ENCODE peak calls at places on chromosomes 13 and 19, in six cellular contexts. One of them, this sample, is unnamed.

GRCh38 chr13:25095862-25096453 is at the start of gene PABPC3:
- DNase-seq in transverse colon: no peak
- DNase-seq in tibial nerve: no peak
- DNase-seq in esophagus squamous epithelium: no peak
- DNase-seq in uterus: no peak
- DNase-seq in A549: no peak
- DNase-seq in this sample: no peak

GRCh38 chr19:35279985-35280821 is 2.1 kb upstream of the HAMP start:
- DNase-seq in transverse colon: no peak
- DNase-seq in tibial nerve: no peak
- DNase-seq in esophagus squamous epithelium: no peak
- DNase-seq in uterus: no peak
- DNase-seq in A549: no peak
- DNase-seq in this sample: peak

GRCh38 chr19:31181535-31181934 is 167.7 kb downstream of the TSHZ3 start:
- DNase-seq in transverse colon: no peak
- DNase-seq in tibial nerve: no peak
- DNase-seq in esophagus squamous epithelium: no peak
- DNase-seq in uterus: no peak
- DNase-seq in A549: no peak
- DNase-seq in this sample: no peak

GRCh38 chr13:52938065-52938464 is 89.6 kb upstream of the PCDH8 start:
- DNase-seq in transverse colon: no peak
- DNase-seq in tibial nerve: no peak
- DNase-seq in esophagus squamous epithelium: no peak
- DNase-seq in uterus: no peak
- DNase-seq in A549: no peak
- DNase-seq in this sample: no peak

GRCh38 chr19:10654610-10655456 is 687 bp downstream of the ILF3 start:
- DNase-seq in transverse colon: peak
- DNase-seq in tibial nerve: no peak
- DNase-seq in esophagus squamous epithelium: no peak
- DNase-seq in uterus: peak
- DNase-seq in A549: peak
- DNase-seq in this sample: peak

GRCh38 chr13:40968416-40969000 is 50.6 kb downstream of the ELF1 start:
- DNase-seq in transverse colon: no peak
- DNase-seq in tibial nerve: no peak
- DNase-seq in esophagus squamous epithelium: no peak
- DNase-seq in uterus: no peak
- DNase-seq in A549: no peak
- DNase-seq in this sample: no peak

GRCh38 chr19:8567522-8568172 is 9.6 kb downstream of the MYO1F start:
- DNase-seq in transverse colon: peak
- DNase-seq in tibial nerve: no peak
- DNase-seq in esophagus squamous epithelium: no peak
- DNase-seq in uterus: no peak
- DNase-seq in A549: no peak
- DNase-seq in this sample: no peak

GRCh38 chr13:32837307-32837972 is 178.8 kb upstream of the KL start:
- DNase-seq in transverse colon: no peak
- DNase-seq in tibial nerve: no peak
- DNase-seq in esophagus squamous epithelium: no peak
- DNase-seq in uterus: no peak
- DNase-seq in A549: no peak
- DNase-seq in this sample: no peak

GRCh38 chr19:41616785-41617621 is 9.9 kb downstream of the CEACAM4 start:
- DNase-seq in transverse colon: no peak
- DNase-seq in tibial nerve: no peak
- DNase-seq in esophagus squamous epithelium: no peak
- DNase-seq in uterus: no peak
- DNase-seq in A549: peak
- DNase-seq in this sample: no peak

GRCh38 chr19:14112809-14113385 is 4.7 kb downstream of the PRKACA start:
- DNase-seq in transverse colon: no peak
- DNase-seq in tibial nerve: peak
- DNase-seq in esophagus squamous epithelium: no peak
- DNase-seq in uterus: no peak
- DNase-seq in A549: no peak
- DNase-seq in this sample: peak

GRCh38 chr19:49427855-49428546 is 2.8 kb downstream of the GFY start:
- DNase-seq in transverse colon: no peak
- DNase-seq in tibial nerve: no peak
- DNase-seq in esophagus squamous epithelium: no peak
- DNase-seq in uterus: no peak
- DNase-seq in A549: no peak
- DNase-seq in this sample: no peak

GRCh38 chr19:58154679-58155648 is 4.4 kb upstream of the ZNF329 start:
- DNase-seq in transverse colon: peak
- DNase-seq in tibial nerve: peak
- DNase-seq in esophagus squamous epithelium: peak
- DNase-seq in uterus: peak
- DNase-seq in A549: peak
- DNase-seq in this sample: peak

GRCh38 chr13:104782741-104783140 is 1716.5 kb upstream of the SLC10A2 start:
- DNase-seq in transverse colon: no peak
- DNase-seq in tibial nerve: no peak
- DNase-seq in esophagus squamous epithelium: no peak
- DNase-seq in uterus: no peak
- DNase-seq in A549: no peak
- DNase-seq in this sample: no peak

GRCh38 chr13:111661776-111662175 is 341.3 kb downstream of the TEX29 start:
- DNase-seq in transverse colon: no peak
- DNase-seq in tibial nerve: no peak
- DNase-seq in esophagus squamous epithelium: no peak
- DNase-seq in uterus: no peak
- DNase-seq in A549: no peak
- DNase-seq in this sample: no peak

GRCh38 chr19:17778621-17779280 is 16.2 kb upstream of the B3GNT3 start:
- DNase-seq in transverse colon: no peak
- DNase-seq in tibial nerve: no peak
- DNase-seq in esophagus squamous epithelium: no peak
- DNase-seq in uterus: no peak
- DNase-seq in A549: no peak
- DNase-seq in this sample: no peak

GRCh38 chr19:48445606-48446481 is at the start of gene GRWD1:
- DNase-seq in transverse colon: peak
- DNase-seq in tibial nerve: peak
- DNase-seq in esophagus squamous epithelium: peak
- DNase-seq in uterus: peak
- DNase-seq in A549: peak
- DNase-seq in this sample: peak

DNA sequence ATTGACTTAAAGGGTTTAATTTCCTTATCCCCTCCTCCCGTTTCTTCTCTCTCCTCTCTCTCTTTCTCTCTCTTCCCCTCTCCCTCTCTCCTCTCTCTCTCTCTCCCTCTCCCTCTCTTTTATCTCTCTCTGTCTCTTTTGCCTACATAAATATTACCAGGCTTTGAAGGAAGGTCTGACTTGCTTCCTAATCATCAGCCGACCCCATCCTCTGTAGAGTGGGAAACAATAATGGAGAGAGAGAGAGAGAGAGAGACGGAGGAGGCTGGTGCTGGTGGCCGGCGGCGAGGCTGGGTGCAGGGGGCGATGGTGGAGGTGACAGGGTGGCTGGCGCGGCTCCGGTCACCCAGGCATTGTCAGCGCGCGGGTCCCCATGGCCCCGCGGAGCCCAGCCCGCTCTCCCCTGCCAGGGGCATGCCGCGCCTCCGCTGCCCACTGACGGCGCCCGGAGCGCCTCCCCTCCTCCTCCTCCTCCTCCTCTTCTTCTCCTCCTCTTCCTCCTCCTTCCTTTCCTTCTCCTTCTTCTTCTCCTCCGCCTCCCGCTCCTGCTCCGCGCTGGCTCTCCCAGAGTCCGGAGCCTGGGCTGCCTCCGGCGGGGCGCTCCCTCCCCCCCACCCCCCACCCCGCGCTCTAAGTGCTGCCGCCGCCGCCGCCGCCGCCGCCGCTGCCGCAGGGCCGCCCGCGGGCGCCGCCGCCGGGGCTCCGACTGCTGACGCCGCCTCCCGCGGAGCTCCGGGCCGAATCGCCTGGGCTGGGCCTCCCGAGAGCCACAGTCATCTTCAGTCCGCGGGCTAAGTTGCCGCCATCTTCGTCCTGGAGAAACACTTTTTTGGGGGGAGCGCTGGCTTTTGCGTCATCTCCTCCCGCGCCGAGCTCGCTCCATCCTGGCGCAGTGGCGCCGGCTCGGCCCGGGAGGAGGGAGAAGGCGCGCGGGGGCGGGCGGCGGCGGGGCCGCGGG is 348.4 kb downstream of the LIG4 start:
- DNase-seq in transverse colon: no peak
- DNase-seq in tibial nerve: no peak
- DNase-seq in esophagus squamous epithelium: no peak
- DNase-seq in uterus: no peak
- DNase-seq in A549: no peak
- DNase-seq in this sample: no peak
- TF ChIP-seq POLR2A in transverse colon: no peak
- TF ChIP-seq POLR2A in tibial nerve: no peak
- TF ChIP-seq POLR2A in esophagus squamous epithelium: no peak
- TF ChIP-seq POLR2A in uterus: no peak
- TF ChIP-seq POLR2A in A549: no peak
- TF ChIP-seq POLR2A in this sample: no peak

DNA sequence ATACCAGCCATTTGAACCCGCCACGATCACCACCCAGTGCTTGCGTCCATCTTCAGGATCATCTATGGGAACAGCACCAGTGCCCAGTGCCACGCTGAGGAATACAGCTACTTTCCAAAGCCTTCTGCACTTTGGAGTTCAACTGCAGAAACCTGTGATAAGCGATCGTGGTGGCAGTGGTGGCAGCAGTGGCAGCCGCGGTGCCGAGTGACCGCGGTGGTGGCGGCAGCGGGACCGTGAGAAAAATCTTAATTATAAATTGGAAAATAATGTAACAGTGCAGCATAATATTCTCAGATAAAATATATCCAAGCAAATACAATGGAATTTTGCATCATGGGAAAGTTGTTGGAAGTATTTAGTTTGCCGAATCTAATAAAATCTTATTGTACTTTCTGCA is 2270.9 kb downstream of the PCDH9 start:
- DNase-seq in transverse colon: no peak
- DNase-seq in tibial nerve: no peak
- DNase-seq in esophagus squamous epithelium: no peak
- DNase-seq in uterus: no peak
- DNase-seq in A549: no peak
- DNase-seq in this sample: no peak
- H3K4me3 ChIP-seq in transverse colon: no peak
- H3K4me3 ChIP-seq in tibial nerve: no peak
- H3K4me3 ChIP-seq in esophagus squamous epithelium: no peak
- H3K4me3 ChIP-seq in uterus: no peak
- H3K4me3 ChIP-seq in A549: no peak
- H3K4me3 ChIP-seq in this sample: no peak

DNA sequence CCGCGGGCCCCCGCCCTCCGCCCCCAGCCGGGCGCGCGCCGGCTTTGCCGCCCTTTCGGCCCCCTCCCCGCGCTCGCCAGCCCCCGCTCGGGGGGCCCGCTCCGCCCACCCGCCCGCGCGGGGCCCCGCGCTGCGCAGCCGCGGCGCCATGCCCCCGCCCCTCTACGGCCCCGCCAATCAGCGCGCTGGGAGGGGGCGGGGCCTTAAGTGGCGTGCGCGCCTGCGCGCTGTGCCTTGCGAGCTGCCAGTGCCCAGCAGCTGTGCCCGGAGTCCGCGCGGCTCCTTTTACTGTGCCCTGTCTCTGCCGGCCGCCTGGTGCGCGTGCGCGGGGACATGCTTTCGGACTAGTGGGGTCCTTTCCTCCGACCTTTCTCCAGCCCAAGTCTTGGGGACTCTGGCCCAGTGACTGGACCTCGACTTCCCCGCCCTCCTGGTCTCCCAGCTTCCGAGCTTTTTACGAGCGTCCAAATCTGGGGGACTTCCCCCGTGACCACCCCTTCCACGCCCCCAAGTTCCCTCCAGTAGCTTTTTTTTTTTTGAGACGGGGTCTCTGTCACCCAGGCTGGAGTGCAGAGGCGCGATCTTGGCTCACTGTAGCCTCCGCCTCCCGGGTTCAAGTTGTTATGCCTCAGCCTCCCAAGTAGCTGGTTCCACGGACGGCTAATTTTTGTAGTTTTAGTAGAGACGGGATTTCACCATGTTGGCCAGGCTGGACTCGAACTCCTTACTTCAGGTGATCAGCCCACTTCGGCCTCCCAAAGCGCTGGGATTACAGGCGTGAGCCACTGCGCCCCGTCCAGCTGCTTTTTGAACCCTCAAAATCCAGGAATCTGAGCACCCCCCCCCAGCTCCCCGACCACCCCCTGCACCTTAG is at the start of gene MBD3:
- DNase-seq in transverse colon: peak
- DNase-seq in tibial nerve: peak
- DNase-seq in esophagus squamous epithelium: peak
- DNase-seq in uterus: peak
- DNase-seq in A549: peak
- DNase-seq in this sample: peak
- TF ChIP-seq POLR2A in transverse colon: peak
- TF ChIP-seq POLR2A in tibial nerve: peak
- TF ChIP-seq POLR2A in esophagus squamous epithelium: peak
- TF ChIP-seq POLR2A in uterus: peak
- TF ChIP-seq POLR2A in A549: peak
- TF ChIP-seq POLR2A in this sample: no peak

GRCh38 chr13:30908416-30908980 is 2.4 kb downstream of the MEDAG start:
- DNase-seq in transverse colon: no peak
- DNase-seq in tibial nerve: no peak
- DNase-seq in esophagus squamous epithelium: no peak
- DNase-seq in uterus: peak
- DNase-seq in A549: no peak
- DNase-seq in this sample: peak

GRCh38 chr13:30906411-30906990 is 430 bp downstream of the MEDAG start:
- DNase-seq in transverse colon: no peak
- DNase-seq in tibial nerve: no peak
- DNase-seq in esophagus squamous epithelium: no peak
- DNase-seq in uterus: no peak
- DNase-seq in A549: no peak
- DNase-seq in this sample: peak

GRCh38 chr13:30904043-30904442 is 2.0 kb upstream of the MEDAG start:
- DNase-seq in transverse colon: no peak
- DNase-seq in tibial nerve: no peak
- DNase-seq in esophagus squamous epithelium: no peak
- DNase-seq in uterus: no peak
- DNase-seq in A549: no peak
- DNase-seq in this sample: no peak

GRCh38 chr13:30905932-30906383 is at the start of gene MEDAG:
- DNase-seq in transverse colon: peak
- DNase-seq in tibial nerve: peak
- DNase-seq in esophagus squamous epithelium: peak
- DNase-seq in uterus: peak
- DNase-seq in A549: no peak
- DNase-seq in this sample: peak

DNA sequence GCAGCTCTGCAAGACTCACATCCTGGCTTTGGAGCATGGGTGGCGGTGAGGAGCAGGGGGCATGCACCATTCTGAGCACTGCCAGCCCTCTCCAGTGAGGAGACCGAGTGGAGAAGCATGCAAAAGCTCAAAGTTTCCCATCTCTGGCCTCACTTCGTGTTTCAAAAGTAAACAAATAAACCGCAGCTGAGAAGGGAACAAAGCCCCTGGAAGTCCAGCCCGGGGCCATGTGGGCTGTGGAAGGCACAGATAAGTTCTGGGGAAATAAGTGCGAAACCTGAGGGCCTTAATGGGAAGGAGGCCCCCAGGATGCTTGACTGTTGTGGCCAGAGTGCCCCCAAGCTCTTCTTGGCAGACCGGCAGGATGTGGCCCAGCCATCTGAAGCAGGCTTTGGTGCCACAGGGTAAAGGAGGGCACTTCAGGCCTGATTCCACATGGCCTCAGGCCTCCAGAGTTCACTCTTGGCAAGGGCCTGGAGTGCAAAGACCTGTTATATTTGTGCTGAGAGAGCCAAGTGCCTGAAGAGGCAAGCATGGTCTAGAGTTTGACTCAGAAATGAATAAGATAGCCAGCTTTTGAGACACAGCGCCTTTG is 1.2 kb downstream of the MEDAG start:
- DNase-seq in transverse colon: no peak
- DNase-seq in tibial nerve: no peak
- DNase-seq in esophagus squamous epithelium: no peak
- DNase-seq in uterus: no peak
- DNase-seq in A549: no peak
- DNase-seq in this sample: no peak
- H3K4me3 ChIP-seq in transverse colon: no peak
- H3K4me3 ChIP-seq in tibial nerve: peak
- H3K4me3 ChIP-seq in esophagus squamous epithelium: peak
- H3K4me3 ChIP-seq in uterus: peak
- H3K4me3 ChIP-seq in A549: no peak
- H3K4me3 ChIP-seq in this sample: peak